ENCODE peak calls at places on chromosomes 7 and 10, in nine cellular contexts. S is WTC11; B is HCT116; H is foreskin fibroblast; P is nephron progenitor cell; E is stimulated activated CD4-positive, alpha-beta T cell treated with anti-CD3 and anti-CD28 coated beads, Interleukin-2, amount 100 ng/mL, for 48 hours; T is MM.1S; Z is Calu3; Y is cerebellar cortex. K is an unnamed sample.

GRCh38 chr7:131524699-131525098 is 31.7 kb downstream of the PODXL start:
- DNase-seq in S (no peak), B (no peak), H (no peak), P (no peak), E (no peak), T (no peak), Z (no peak), Y (no peak), K (no peak)

GRCh38 chr10:3902054-3902808 is 117.2 kb upstream of the KLF6 start:
- DNase-seq in S (no peak), B (no peak), H (no peak), P (no peak), E (no peak), T (peak), Z (peak), Y (no peak), K (no peak)

GRCh38 chr7:2619120-2619519 is 12.7 kb upstream of the TTYH3 start:
- DNase-seq in S (no peak), B (no peak), H (peak), P (no peak), E (no peak), T (no peak), Z (no peak), Y (no peak), K (no peak)

GRCh38 chr10:82228701-82229100 is 353.7 kb downstream of the NRG3 start:
- DNase-seq in S (no peak), B (no peak), H (peak), P (no peak), E (no peak), T (no peak), Z (no peak), Y (no peak), K (no peak)

GRCh38 chr7:20267482-20267881 is 50.3 kb upstream of the MACC1 start:
- DNase-seq in S (peak), B (no peak), H (no peak), P (peak), E (no peak), T (no peak), Z (peak), Y (no peak), K (no peak)

GRCh38 chr7:2095533-2095932 is 137.2 kb downstream of the MAD1L1 start:
- DNase-seq in S (no peak), B (no peak), H (no peak), P (no peak), E (no peak), T (no peak), Z (no peak), Y (no peak), K (no peak)

GRCh38 chr7:43768894-43769272 is 10.4 kb downstream of the BLVRA start:
- DNase-seq in S (no peak), B (no peak), H (no peak), P (no peak), E (no peak), T (no peak), Z (no peak), Y (no peak), K (no peak)

GRCh38 chr7:99365318-99366141 is 9.0 kb upstream of the ARPC1B start:
- DNase-seq in S (peak), B (no peak), H (no peak), P (peak), E (no peak), T (peak), Z (peak), Y (no peak), K (peak)

K was measured in WERI-Rb-1.